ENCODE peak calls at places on chromosomes 12 and 14, in five cellular contexts. D, X, U, F and B are unnamed samples.

GRCh38 chr12:124398578-124399227 is 103.8 kb downstream of the RFLNA start:
- DNase-seq in D (no peak), X (no peak), U (no peak), F (no peak), B (no peak)

GRCh38 chr14:37597538-37598084 is 2.2 kb downstream of the TTC6 start:
- DNase-seq in D (no peak), X (no peak), U (no peak), F (no peak), B (no peak)

GRCh38 chr12:23884909-23885308 is 64.6 kb downstream of the SOX5 start:
- DNase-seq in D (no peak), X (no peak), U (no peak), F (no peak), B (no peak)

GRCh38 chr12:95642583-95642982 is 91.3 kb upstream of the USP44 start:
- DNase-seq in D (no peak), X (no peak), U (no peak), F (no peak), B (no peak)

GRCh38 chr14:47189911-47190503 is 485.4 kb downstream of the MDGA2 start:
- DNase-seq in D (no peak), X (no peak), U (no peak), F (no peak), B (no peak)

GRCh38 chr12:104374806-104375205 is 71.3 kb downstream of the EID3 start:
- DNase-seq in D (no peak), X (no peak), U (no peak), F (no peak), B (no peak)

GRCh38 chr14:90483551-90483950 is 86.7 kb downstream of the CALM1 start:
- DNase-seq in D (no peak), X (no peak), U (peak), F (peak), B (no peak)

GRCh38 chr14:32709072-32709471 is 229.6 kb upstream of the NPAS3 start:
- DNase-seq in D (peak), X (no peak), U (no peak), F (no peak), B (peak)

GRCh38 chr12:9943244-9943643 is 11.1 kb upstream of the CLEC2A start:
- DNase-seq in D (no peak), X (no peak), U (no peak), F (peak), B (no peak)

GRCh38 chr12:3491938-3492867 is 1.2 kb downstream of the PRMT8 start:
- DNase-seq in D (peak), X (peak), U (no peak), F (peak), B (peak)

GRCh38 chr12:115362319-115362976 is 678.5 kb upstream of the TBX3 start:
- DNase-seq in D (no peak), X (no peak), U (no peak), F (no peak), B (no peak)

GRCh38 chr12:119154435-119154818 is 24.3 kb upstream of the HSPB8 start:
- DNase-seq in D (no peak), X (no peak), U (no peak), F (no peak), B (no peak)

GRCh38 chr12:62192486-62193250 is 67.5 kb upstream of the USP15 start:
- DNase-seq in D (peak), X (peak), U (peak), F (peak), B (peak)

GRCh38 chr12:131093971-131094830 is 140.5 kb downstream of the ADGRD1 start:
- DNase-seq in D (no peak), X (no peak), U (no peak), F (no peak), B (no peak)

GRCh38 chr12:106753526-106753925 is 21.0 kb upstream of the RIC8B start:
- DNase-seq in D (no peak), X (no peak), U (no peak), F (no peak), B (no peak)

GRCh38 chr14:101125313-101125712 is 221.8 kb upstream of the RTL1 start:
- DNase-seq in D (no peak), X (no peak), U (no peak), F (no peak), B (no peak)

GRCh38 chr14:93954900-93955891 is 21.2 kb downstream of the ASB2 start:
- DNase-seq in D (no peak), X (no peak), U (peak), F (no peak), B (no peak)